ENCODE peak calls at places on chromosomes 4 and X, in four cellular contexts. N is NCI-H2081; Z is mesothelial cell of epicardium; I is CD8-positive, alpha-beta T cell. T is an unnamed sample.

GRCh38 chrX:10175317-10175871 is 18.6 kb downstream of the CLCN4 start:
- DNase-seq in N (no peak), Z (no peak), I (no peak), T (no peak)

GRCh38 chrX:109184506-109185139 is 297.3 kb downstream of the GUCY2F start:
- DNase-seq in N (no peak), Z (no peak), I (no peak), T (no peak)

GRCh38 chrX:122982521-122982920 is 201.6 kb upstream of the GRIA3 start:
- DNase-seq in N (no peak), Z (no peak), I (no peak), T (no peak)

GRCh38 chrX:125202486-125203378 is 116.9 kb upstream of the TEX13C start:
- DNase-seq in N (peak), Z (no peak), I (no peak), T (no peak)

GRCh38 chr4:95867919-95868318 is 28.0 kb downstream of the PDHA2 start:
- DNase-seq in N (no peak), Z (no peak), I (no peak), T (no peak)

GRCh38 chr4:5887361-5888221 is 5.3 kb downstream of the CRMP1 start:
- DNase-seq in N (peak), Z (no peak), I (no peak), T (no peak)

GRCh38 chrX:3603026-3603661 is 110.3 kb downstream of the PRKX start:
- DNase-seq in N (no peak), Z (no peak), I (no peak), T (no peak)

GRCh38 chr4:98711526-98711925 is 53.1 kb upstream of the TSPAN5 start:
- DNase-seq in N (no peak), Z (no peak), I (no peak), T (no peak)

GRCh38 chrX:2391869-2392606 is 108.7 kb downstream of the DHRSX start:
- DNase-seq in N (no peak), Z (no peak), I (no peak), T (no peak)

GRCh38 chr4:126441173-126441810 is 1126.5 kb downstream of the FAT4 start:
- DNase-seq in N (no peak), Z (no peak), I (no peak), T (no peak)

GRCh38 chr4:8390604-8391003 is 49.9 kb downstream of the ACOX3 start:
- DNase-seq in N (no peak), Z (no peak), I (no peak), T (no peak)

GRCh38 chr4:98564847-98565246 is 93.6 kb downstream of the TSPAN5 start:
- DNase-seq in N (no peak), Z (no peak), I (no peak), T (no peak)

GRCh38 chr4:152479428-152480026 is 56.4 kb downstream of the FBXW7 start:
- DNase-seq in N (no peak), Z (no peak), I (no peak), T (no peak)

GRCh38 chr4:159762672-159763071 is 659.8 kb downstream of the RAPGEF2 start:
- DNase-seq in N (no peak), Z (no peak), I (no peak), T (no peak)

GRCh38 chrX:104712515-104712914 is 146.5 kb downstream of the IL1RAPL2 start:
- DNase-seq in N (no peak), Z (no peak), I (no peak), T (no peak)

GRCh38 chrX:81564851-81565250 is 362.9 kb downstream of the SH3BGRL start:
- DNase-seq in N (no peak), Z (no peak), I (no peak), T (no peak)

T was measured in lower leg skin.